ENCODE peak calls at places on chromosomes 7 and 10, in four cellular contexts. J is neural crest cell; D is activated gamma-delta T cell treated with anti-CD3 and anti-CD28 coated beads, Interleukin-2, amount 50 U/mL, for 16 hours; M is Jurkat, Clone E6-1. K is an unnamed sample.

GRCh38 chr10:13271552-13272163 is 28.2 kb downstream of the PHYH start:
- DNase-seq in J (peak), D (peak), M (no peak), K (peak)

GRCh38 chr10:118356628-118357027 is 14.5 kb upstream of the FAM204A start:
- DNase-seq in J (no peak), D (no peak), M (no peak), K (no peak)

GRCh38 chr10:71028066-71028465 is 139.7 kb upstream of the PCBD1 start:
- DNase-seq in J (no peak), D (no peak), M (no peak), K (no peak)

GRCh38 chr7:44148961-44149550 is 7.9 kb upstream of the MYL7 start:
- DNase-seq in J (no peak), D (no peak), M (no peak), K (no peak)

GRCh38 chr10:96473866-96474265 is 39.9 kb downstream of the TLL2 start:
- DNase-seq in J (no peak), D (no peak), M (no peak), K (no peak)

GRCh38 chr7:101589976-101590662 is 39.0 kb downstream of the MYL10 start:
- DNase-seq in J (no peak), D (no peak), M (no peak), K (no peak)

GRCh38 chr7:95055295-95055694 is 147.9 kb downstream of the PPP1R9A start:
- DNase-seq in J (no peak), D (no peak), M (no peak), K (no peak)

GRCh38 chr10:86642499-86642898 is 11.8 kb upstream of the OPN4 start:
- DNase-seq in J (no peak), D (no peak), M (no peak), K (no peak)

GRCh38 chr7:146736446-146737190 is 620.0 kb downstream of the CNTNAP2 start:
- DNase-seq in J (no peak), D (no peak), M (no peak), K (no peak)

GRCh38 chr7:117715784-117716445 is 157.3 kb downstream of the CTTNBP2 start:
- DNase-seq in J (peak), D (no peak), M (peak), K (peak)

GRCh38 chr10:132104471-132105301 is 38.9 kb downstream of the JAKMIP3 start:
- DNase-seq in J (no peak), D (no peak), M (no peak), K (no peak)

GRCh38 chr7:141221007-141221612 is 147.2 kb downstream of the TMEM178B start:
- DNase-seq in J (no peak), D (no peak), M (peak), K (no peak)

GRCh38 chr7:17661982-17662585 is 278.2 kb downstream of the SNX13 start:
- DNase-seq in J (no peak), D (no peak), M (no peak), K (no peak)

GRCh38 chr10:113126506-113127192 is 176.6 kb downstream of the TCF7L2 start:
- DNase-seq in J (peak), D (peak), M (no peak), K (peak)

GRCh38 chr7:106345421-106346166 is 60.8 kb upstream of the NAMPT start:
- DNase-seq in J (no peak), D (peak), M (no peak), K (no peak)

GRCh38 chr10:98270026-98270740 is 2.2 kb upstream of the LOXL4 start:
- DNase-seq in J (no peak), D (no peak), M (no peak), K (no peak)

GRCh38 chr10:100008142-100008522 is 1.6 kb downstream of the DNMBP start:
- DNase-seq in J (no peak), D (no peak), M (no peak), K (peak)